ENCODE peak calls at places on chromosomes 16 and 17, in four cellular contexts. One of them, this sample, is unnamed.
A peak's percentile ranks its signal among the peaks of the same experiment; 100 is the strongest.

GRCh38 chr17:52148288-52148968 is 10.1 kb downstream of the CA10 start:
- DNase-seq in uterus: no peak
- DNase-seq in A549: no peak
- DNase-seq in ovary: no peak
- DNase-seq in this sample: no peak

GRCh38 chr16:77385481-77385880 is 49.4 kb downstream of the ADAMTS18 start:
- DNase-seq in uterus: no peak
- DNase-seq in A549: no peak
- DNase-seq in ovary: no peak
- DNase-seq in this sample: no peak

GRCh38 chr16:51816929-51817328 is 665.9 kb upstream of the SALL1 start:
- DNase-seq in uterus: no peak
- DNase-seq in A549: no peak
- DNase-seq in ovary: no peak
- DNase-seq in this sample: no peak

GRCh38 chr17:12545877-12546513 is 119.7 kb upstream of the MYOCD start:
- DNase-seq in uterus: no peak
- DNase-seq in A549: peak; percentile 55
- DNase-seq in ovary: peak; percentile 24
- DNase-seq in this sample: no peak

GRCh38 chr16:86846136-86846535 is 267.8 kb downstream of the FOXL1 start:
- DNase-seq in uterus: no peak
- DNase-seq in A549: no peak
- DNase-seq in ovary: no peak
- DNase-seq in this sample: no peak

GRCh38 chr16:22141746-22142145 is 20.6 kb upstream of the SDR42E2 start:
- DNase-seq in uterus: no peak
- DNase-seq in A549: peak; percentile 55
- DNase-seq in ovary: no peak
- DNase-seq in this sample: no peak

GRCh38 chr17:4433515-4434031 is at the start of gene SPNS3:
- DNase-seq in uterus: no peak
- DNase-seq in A549: no peak
- DNase-seq in ovary: no peak
- DNase-seq in this sample: no peak

GRCh38 chr16:88649195-88649923 is 1.5 kb downstream of the CYBA start:
- DNase-seq in uterus: no peak
- DNase-seq in A549: no peak
- DNase-seq in ovary: no peak
- DNase-seq in this sample: no peak

GRCh38 chr16:68445458-68445857 is 2.9 kb downstream of the SMPD3 start:
- DNase-seq in uterus: no peak
- DNase-seq in A549: peak; percentile 41
- DNase-seq in ovary: no peak
- DNase-seq in this sample: no peak

GRCh38 chr16:55169780-55170179 is 154.2 kb upstream of the IRX6 start:
- DNase-seq in uterus: no peak
- DNase-seq in A549: no peak
- DNase-seq in ovary: no peak
- DNase-seq in this sample: no peak

GRCh38 chr17:67212716-67213417 is 32.1 kb downstream of the HELZ start:
- DNase-seq in uterus: no peak
- DNase-seq in A549: no peak
- DNase-seq in ovary: no peak
- DNase-seq in this sample: no peak

GRCh38 chr16:50469744-50470301 is 78.4 kb upstream of the NKD1 start:
- DNase-seq in uterus: no peak
- DNase-seq in A549: no peak
- DNase-seq in ovary: no peak
- DNase-seq in this sample: peak; percentile 78

GRCh38 chr17:58043221-58044181 is 36.5 kb upstream of the SRSF1 start:
- DNase-seq in uterus: no peak
- DNase-seq in A549: no peak
- DNase-seq in ovary: no peak
- DNase-seq in this sample: no peak

GRCh38 chr16:76461836-76462235 is 184.6 kb downstream of the CNTNAP4 start:
- DNase-seq in uterus: no peak
- DNase-seq in A549: no peak
- DNase-seq in ovary: no peak
- DNase-seq in this sample: no peak

GRCh38 chr17:43753488-43754129 is 5.0 kb downstream of the SOST start:
- DNase-seq in uterus: no peak
- DNase-seq in A549: no peak
- DNase-seq in ovary: no peak
- DNase-seq in this sample: no peak

GRCh38 chr16:67833418-67834241 is 8.5 kb upstream of the THAP11 start:
- DNase-seq in uterus: peak; percentile 96
- DNase-seq in A549: peak; percentile 97
- DNase-seq in ovary: peak; percentile 95
- DNase-seq in this sample: peak; percentile 91

GRCh38 chr17:66313995-66314659 is 11.7 kb downstream of the PRKCA start:
- DNase-seq in uterus: no peak
- DNase-seq in A549: no peak
- DNase-seq in ovary: no peak
- DNase-seq in this sample: no peak

GRCh38 chr17:70484496-70484895 is 315.2 kb downstream of the KCNJ2 start:
- DNase-seq in uterus: no peak
- DNase-seq in A549: no peak
- DNase-seq in ovary: no peak
- DNase-seq in this sample: no peak

GRCh38 chr16:1707193-1707790 is 1.3 kb downstream of the MAPK8IP3 start:
- DNase-seq in uterus: no peak
- DNase-seq in A549: no peak
- DNase-seq in ovary: no peak
- DNase-seq in this sample: peak; percentile 89

GRCh38 chr17:6574689-6575595 is 18.6 kb upstream of the PITPNM3 start:
- DNase-seq in uterus: no peak
- DNase-seq in A549: no peak
- DNase-seq in ovary: no peak
- DNase-seq in this sample: no peak

GRCh38 chr16:3637371-3637923 is 17.0 kb upstream of the DNASE1 start:
- DNase-seq in uterus: no peak
- DNase-seq in A549: no peak
- DNase-seq in ovary: no peak
- DNase-seq in this sample: no peak

DNA sequence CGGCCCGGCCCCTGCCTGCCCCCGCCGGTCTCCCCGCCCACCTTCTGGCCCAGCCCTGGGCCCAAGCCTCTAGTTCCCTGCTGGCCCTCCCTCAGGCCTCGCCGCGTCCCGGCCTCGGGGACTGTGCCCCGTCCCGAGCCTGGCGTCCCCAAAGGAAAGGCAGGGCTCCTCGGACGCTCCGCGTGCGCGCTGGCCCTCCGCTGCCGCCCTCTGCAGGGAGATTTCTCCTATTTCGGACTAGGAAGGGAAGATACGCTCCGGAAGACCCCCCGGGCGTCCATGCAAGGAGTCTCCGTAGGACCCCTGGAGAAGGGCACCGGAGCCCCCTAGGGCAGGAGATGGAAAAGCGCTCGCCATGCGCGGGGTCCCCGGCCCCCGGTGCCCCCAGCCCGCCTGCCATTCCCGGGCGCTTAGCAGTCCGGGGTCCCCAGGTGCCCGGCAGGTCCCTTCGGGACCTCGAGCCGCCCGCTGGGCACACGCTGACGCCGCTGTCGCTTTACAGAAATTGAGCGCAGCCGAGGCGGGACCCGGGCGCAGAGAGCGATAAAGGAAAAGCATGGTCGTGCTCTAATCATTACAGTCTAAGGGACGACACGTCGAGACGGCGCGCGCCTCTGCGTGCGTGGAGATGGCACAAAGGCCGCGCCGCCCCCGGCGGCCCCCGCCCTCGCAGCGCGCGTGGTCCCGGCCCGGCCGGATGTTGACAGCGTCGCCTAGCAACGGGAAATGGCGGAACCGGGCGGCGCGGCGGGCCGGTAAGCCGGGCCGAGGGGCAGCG is at the start of gene CCDC40:
- DNase-seq in uterus: peak; percentile 82
- DNase-seq in A549: peak; percentile 89
- DNase-seq in ovary: peak; percentile 86
- DNase-seq in this sample: peak; percentile 71
- TF ChIP-seq POLR2A in uterus: peak; percentile 29
- TF ChIP-seq POLR2A in A549: peak; percentile 81
- TF ChIP-seq POLR2A in ovary: peak; percentile 70
- TF ChIP-seq POLR2A in this sample: no peak

GRCh38 chr16:350203-350602 is 2.3 kb downstream of the AXIN1 start:
- DNase-seq in uterus: no peak
- DNase-seq in A549: no peak
- DNase-seq in ovary: no peak
- DNase-seq in this sample: no peak

GRCh38 chr16:347203-347602 is 5.3 kb downstream of the AXIN1 start:
- DNase-seq in uterus: no peak
- DNase-seq in A549: no peak
- DNase-seq in ovary: no peak
- DNase-seq in this sample: no peak

GRCh38 chr16:351804-352520 is 561 bp downstream of the AXIN1 start:
- DNase-seq in uterus: peak; percentile 47
- DNase-seq in A549: no peak
- DNase-seq in ovary: peak; percentile 49
- DNase-seq in this sample: no peak

GRCh38 chr16:346587-346986 is 5.9 kb downstream of the AXIN1 start:
- DNase-seq in uterus: no peak
- DNase-seq in A549: no peak
- DNase-seq in ovary: no peak
- DNase-seq in this sample: no peak

GRCh38 chr16:349211-349610 is 3.3 kb downstream of the AXIN1 start:
- DNase-seq in uterus: no peak
- DNase-seq in A549: no peak
- DNase-seq in ovary: no peak
- DNase-seq in this sample: no peak
- TF ChIP-seq POLR2A in uterus: no peak
- TF ChIP-seq POLR2A in A549: no peak
- TF ChIP-seq POLR2A in ovary: no peak
- TF ChIP-seq POLR2A in this sample: no peak

GRCh38 chr17:2050871-2051387 is 4.0 kb upstream of the HIC1 start:
- DNase-seq in uterus: no peak
- DNase-seq in A549: no peak
- DNase-seq in ovary: peak; percentile 68
- DNase-seq in this sample: no peak
- TF ChIP-seq POLR2A in uterus: no peak
- TF ChIP-seq POLR2A in A549: no peak
- TF ChIP-seq POLR2A in ovary: no peak
- TF ChIP-seq POLR2A in this sample: no peak

GRCh38 chr17:82103588-82104451 is 5.8 kb upstream of the FASN start:
- DNase-seq in uterus: peak; percentile 74
- DNase-seq in A549: no peak
- DNase-seq in ovary: peak; percentile 78
- DNase-seq in this sample: peak; percentile 53
- TF ChIP-seq POLR2A in uterus: no peak
- TF ChIP-seq POLR2A in A549: no peak
- TF ChIP-seq POLR2A in ovary: no peak
- TF ChIP-seq POLR2A in this sample: no peak

DNA sequence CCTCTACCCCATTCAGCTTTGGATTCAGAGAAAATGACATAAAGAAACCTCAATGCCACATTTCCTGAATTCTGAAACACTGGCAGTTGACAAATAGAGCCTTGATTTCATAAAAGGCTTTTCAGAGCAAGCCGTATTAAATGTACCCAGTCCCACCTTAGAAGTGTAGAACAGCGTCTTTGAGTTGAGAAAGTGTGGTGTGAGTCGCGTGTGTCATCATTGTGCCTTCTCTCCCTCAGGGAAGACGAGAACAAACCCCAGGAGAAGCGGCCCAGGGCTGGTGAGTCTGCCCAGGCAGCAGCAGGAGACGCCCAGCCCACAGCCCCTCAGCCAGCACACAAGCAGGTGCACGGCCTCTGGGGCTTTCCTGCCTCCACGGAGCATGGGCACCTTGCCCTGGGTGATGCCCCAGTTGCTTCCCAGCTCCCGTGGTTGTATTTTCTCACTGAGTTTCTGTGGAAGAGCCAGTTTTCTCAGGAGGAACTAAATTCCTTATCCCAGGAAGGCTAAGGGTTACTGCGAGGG is 34.0 kb downstream of the CIBAR2 start:
- DNase-seq in uterus: no peak
- DNase-seq in A549: no peak
- DNase-seq in ovary: no peak
- DNase-seq in this sample: no peak
- TF ChIP-seq POLR2A in uterus: no peak
- TF ChIP-seq POLR2A in A549: no peak
- TF ChIP-seq POLR2A in ovary: no peak
- TF ChIP-seq POLR2A in this sample: no peak

DNA sequence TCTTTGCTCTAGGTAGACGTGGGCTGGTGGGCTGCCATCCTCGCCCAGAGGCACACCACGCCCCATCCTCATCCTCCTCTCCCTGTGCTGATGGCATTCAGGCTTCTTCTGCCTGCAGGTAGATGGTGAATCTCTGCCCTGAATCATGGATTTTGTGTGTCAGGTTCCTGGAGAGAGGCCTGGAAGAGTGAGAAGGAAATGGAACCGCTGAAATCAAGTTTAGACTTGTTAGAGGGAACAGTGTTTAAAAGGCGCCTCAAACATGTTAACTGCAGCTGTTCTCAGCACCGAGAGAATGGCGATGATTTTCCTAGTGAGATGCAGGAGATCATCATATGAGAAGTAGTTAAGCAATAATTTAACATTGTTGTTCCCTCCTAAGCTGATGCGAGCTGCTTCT is 744.3 kb upstream of the EEF2KMT start:
- DNase-seq in uterus: no peak
- DNase-seq in A549: no peak
- DNase-seq in ovary: no peak
- DNase-seq in this sample: no peak
- TF ChIP-seq POLR2A in uterus: no peak
- TF ChIP-seq POLR2A in A549: no peak
- TF ChIP-seq POLR2A in ovary: no peak
- TF ChIP-seq POLR2A in this sample: no peak

GRCh38 chr16:58467915-58468314 is 32.0 kb upstream of the NDRG4 start:
- DNase-seq in uterus: no peak
- DNase-seq in A549: no peak
- DNase-seq in ovary: no peak
- DNase-seq in this sample: no peak
- TF ChIP-seq POLR2A in uterus: no peak
- TF ChIP-seq POLR2A in A549: no peak
- TF ChIP-seq POLR2A in ovary: no peak
- TF ChIP-seq POLR2A in this sample: no peak

GRCh38 chr16:74743668-74744299 is 30.8 kb downstream of the FA2H start:
- DNase-seq in uterus: no peak
- DNase-seq in A549: peak; percentile 98
- DNase-seq in ovary: no peak
- DNase-seq in this sample: peak; percentile 87
- TF ChIP-seq POLR2A in uterus: no peak
- TF ChIP-seq POLR2A in A549: peak; percentile 6
- TF ChIP-seq POLR2A in ovary: no peak
- TF ChIP-seq POLR2A in this sample: no peak

GRCh38 chr16:398551-399277 is 1.7 kb downstream of the NME4 start:
- DNase-seq in uterus: no peak
- DNase-seq in A549: no peak
- DNase-seq in ovary: no peak
- DNase-seq in this sample: no peak

GRCh38 chr16:400061-400540 is 1.6 kb upstream of the DECR2 start:
- DNase-seq in uterus: peak; percentile 20
- DNase-seq in A549: no peak
- DNase-seq in ovary: peak; percentile 32
- DNase-seq in this sample: no peak

GRCh38 chr16:404971-405486 is 3.3 kb downstream of the DECR2 start:
- DNase-seq in uterus: no peak
- DNase-seq in A549: no peak
- DNase-seq in ovary: no peak
- DNase-seq in this sample: no peak

GRCh38 chr16:399278-400019 is 2.2 kb upstream of the DECR2 start:
- DNase-seq in uterus: no peak
- DNase-seq in A549: no peak
- DNase-seq in ovary: no peak
- DNase-seq in this sample: no peak

GRCh38 chr16:401468-402348 is at the start of gene DECR2:
- DNase-seq in uterus: peak; percentile 96
- DNase-seq in A549: peak; percentile 80
- DNase-seq in ovary: peak; percentile 97
- DNase-seq in this sample: peak; percentile 93
- TF ChIP-seq POLR2A in uterus: peak; percentile 87
- TF ChIP-seq POLR2A in A549: peak; percentile 86
- TF ChIP-seq POLR2A in ovary: peak; percentile 62
- TF ChIP-seq POLR2A in this sample: peak; percentile 65